ENCODE peak calls at places on chromosome 6, in nine cellular contexts. C is stimulated activated CD4-positive, alpha-beta T cell treated with anti-CD3 and anti-CD28 coated beads, Interleukin-12 subunit alpha, Interleukin-12 subunit beta, amount 100 ng/mL, for 48 hours; Y is T-helper 17 cell; I is GM06990; Q is foreskin fibroblast; U is prostate gland; B is NCI-H1105; O is omental fat pad; G is naive thymus-derived CD4-positive, alpha-beta T cell. D is an unnamed sample.

GRCh38 chr6:35718911-35719381 is 17.9 kb upstream of the ARMC12 start:
- DNase-seq in Y (no peak), I (peak; percentile 55), O (no peak), C (no peak), Q (no peak), U (no peak), B (no peak), G (peak; percentile 42), D (no peak)

GRCh38 chr6:139474145-139475108 is 100.0 kb upstream of the CITED2 start:
- DNase-seq in Q (no peak), B (peak; percentile 81), I (no peak), C (no peak), O (no peak), G (no peak), Y (no peak), U (no peak), D (no peak)

GRCh38 chr6:156662025-156662445 is 115.1 kb upstream of the ARID1B start:
- DNase-seq in Q (peak; percentile 13), O (no peak), B (no peak), G (no peak), I (no peak), C (no peak), U (no peak), Y (no peak), D (peak; percentile 61)

GRCh38 chr6:49551126-49551865 is 828 bp downstream of the C6orf141 start:
- DNase-seq in G (no peak), Q (no peak), U (no peak), B (no peak), I (peak; percentile 19), O (no peak), C (no peak), Y (no peak), D (no peak)

GRCh38 chr6:36682328-36683144 is 4.0 kb downstream of the CDKN1A start:
- DNase-seq in C (peak; percentile 40), G (peak; percentile 86), Y (peak; percentile 76), I (peak; percentile 82), U (peak; percentile 87), Q (no peak), O (no peak), B (peak; percentile 99), D (no peak)

GRCh38 chr6:37717836-37718251 is 20.2 kb upstream of the MDGA1 start:
- DNase-seq in U (no peak), B (no peak), Q (peak; percentile 47), O (no peak), C (no peak), I (no peak), Y (no peak), G (no peak), D (no peak)

GRCh38 chr6:121260651-121261102 is 73.6 kb downstream of the TBC1D32 start:
- DNase-seq in U (no peak), I (no peak), B (no peak), C (no peak), Y (no peak), Q (peak; percentile 16), O (no peak), G (no peak), D (no peak)

GRCh38 chr6:75217203-75217602 is 11.3 kb upstream of the COL12A1 start:
- DNase-seq in C (no peak), O (no peak), B (no peak), Q (peak; percentile 62), U (no peak), G (no peak), Y (no peak), I (no peak), D (no peak)

GRCh38 chr6:127737009-127737486 is 160.1 kb downstream of the C6orf58 start:
- DNase-seq in U (peak; percentile 58), B (peak; percentile 73), G (peak; percentile 47), O (no peak), Y (peak; percentile 14), C (no peak), I (peak; percentile 1), Q (peak; percentile 53), D (peak; percentile 39)

GRCh38 chr6:5832621-5833107 is 174.1 kb downstream of the NRN1 start:
- DNase-seq in G (no peak), B (no peak), C (no peak), Y (no peak), O (no peak), Q (no peak), U (no peak), I (no peak), D (no peak)